ENCODE peak calls at places on chromosomes 11 and 22, in eight cellular contexts. R is GM19239; A is stimulated activated CD4-positive, alpha-beta T cell treated with anti-CD3 and anti-CD28 coated beads, Interleukin-2, amount 100 ng/mL, for 24 hours; Y is NT2/D1; E is substantia nigra; W is NCI-H774; Z is RKO; V is T-cell. S is an unnamed sample.

GRCh38 chr11:15202626-15203025 is 87.9 kb downstream of the INSC start:
- DNase-seq in R (no peak), A (no peak), Y (no peak), E (no peak), W (no peak), Z (no peak), V (no peak), S (no peak)

GRCh38 chr11:78424334-78425270 is 7.0 kb upstream of the GAB2 start:
- DNase-seq in R (no peak), A (no peak), Y (no peak), E (no peak), W (no peak), Z (no peak), V (no peak), S (no peak)

GRCh38 chr22:22181515-22181959 is 63.0 kb upstream of the VPREB1 start:
- DNase-seq in R (no peak), A (no peak), Y (no peak), E (no peak), W (no peak), Z (no peak), V (no peak), S (no peak)

GRCh38 chr11:111069076-111069475 is 176.4 kb upstream of the POU2AF2 start:
- DNase-seq in R (no peak), A (no peak), Y (peak), E (no peak), W (no peak), Z (peak), V (no peak), S (no peak)

GRCh38 chr22:29055192-29055830 is 6.3 kb downstream of the C22orf31 start:
- DNase-seq in R (no peak), A (no peak), Y (no peak), E (no peak), W (no peak), Z (no peak), V (no peak), S (no peak)

GRCh38 chr11:111975076-111975806 is 38.1 kb downstream of the DIXDC1 start:
- DNase-seq in R (no peak), A (no peak), Y (no peak), E (peak), W (no peak), Z (no peak), V (no peak), S (no peak)

GRCh38 chr11:120431633-120432032 is 79.9 kb upstream of the GRIK4 start:
- DNase-seq in R (no peak), A (no peak), Y (no peak), E (no peak), W (no peak), Z (peak), V (no peak), S (no peak)

GRCh38 chr11:64120951-64121569 is 44.9 kb downstream of the MACROD1 start:
- DNase-seq in R (no peak), A (no peak), Y (no peak), E (no peak), W (no peak), Z (no peak), V (no peak), S (peak)

GRCh38 chr11:37442576-37442975 is 844.5 kb upstream of the RAG2 start:
- DNase-seq in R (no peak), A (no peak), Y (no peak), E (no peak), W (no peak), Z (no peak), V (no peak), S (no peak)

GRCh38 chr11:128914216-128915147 is 23.3 kb downstream of the KCNJ5 start:
- DNase-seq in R (no peak), A (no peak), Y (no peak), E (no peak), W (no peak), Z (no peak), V (no peak), S (no peak)

GRCh38 chr11:36425593-36426206 is 84.4 kb downstream of the TRAF6 start:
- DNase-seq in R (no peak), A (no peak), Y (no peak), E (no peak), W (no peak), Z (no peak), V (no peak), S (peak)

GRCh38 chr11:35084817-35085424 is 54.0 kb upstream of the CD44 start:
- DNase-seq in R (no peak), A (no peak), Y (no peak), E (no peak), W (no peak), Z (no peak), V (no peak), S (no peak)

GRCh38 chr22:22908941-22909604 is 21.5 kb downstream of the IGLL5 start:
- DNase-seq in R (no peak), A (no peak), Y (no peak), E (no peak), W (no peak), Z (no peak), V (no peak), S (no peak)

GRCh38 chr11:102144357-102145342 is 34.4 kb downstream of the YAP1 start:
- DNase-seq in R (no peak), A (no peak), Y (no peak), E (no peak), W (no peak), Z (no peak), V (no peak), S (peak)

GRCh38 chr11:2527621-2528291 is 82.9 kb downstream of the KCNQ1 start:
- DNase-seq in R (no peak), A (no peak), Y (no peak), E (no peak), W (no peak), Z (no peak), V (peak), S (no peak)

GRCh38 chr11:2791139-2791520 is 91.3 kb upstream of the KCNQ1OT1 start:
- DNase-seq in R (no peak), A (no peak), Y (no peak), E (no peak), W (no peak), Z (no peak), V (peak), S (no peak)

GRCh38 chr22:19064354-19065054 is 57.7 kb downstream of the DGCR2 start:
- DNase-seq in R (no peak), A (no peak), Y (no peak), E (no peak), W (no peak), Z (no peak), V (no peak), S (no peak)